ENCODE peak calls at places on chromosomes 3 and 15, in seven cellular contexts. P is HepG2, H is SK-N-SH, A is GM12878, Y is GM12892, L is K562, X is H1. N is an unnamed sample.

GRCh38 chr3:165206454-165207266 is 10.5 kb upstream of the SLITRK3 start:
- DNase-seq in P (peak), H (peak), A (no peak), Y (no peak), L (peak), X (no peak), N (no peak)

GRCh38 chr3:119990888-119991287 is 103.4 kb downstream of the GSK3B start:
- DNase-seq in P (no peak), H (no peak), A (no peak), Y (no peak), L (no peak), X (no peak), N (no peak)

GRCh38 chr3:102035118-102035517 is 185.8 kb downstream of the NFKBIZ start:
- DNase-seq in P (no peak), H (no peak), A (no peak), Y (no peak), L (no peak), X (no peak), N (no peak)

GRCh38 chr3:191217331-191217730 is 18.3 kb downstream of the OSTN start:
- DNase-seq in P (no peak), H (no peak), A (no peak), Y (no peak), L (no peak), X (no peak), N (no peak)

GRCh38 chr15:44545934-44546802 is 9.2 kb downstream of the EIF3J start:
- DNase-seq in P (no peak), H (peak), A (peak), Y (no peak), L (no peak), X (no peak), N (no peak)

GRCh38 chr15:34182942-34183341 is 27.0 kb downstream of the KATNBL1 start:
- DNase-seq in P (no peak), H (no peak), A (no peak), Y (no peak), L (no peak), X (no peak), N (no peak)

GRCh38 chr15:90638241-90638691 is 78.9 kb upstream of the BLM start:
- DNase-seq in P (no peak), H (peak), A (no peak), Y (no peak), L (no peak), X (no peak), N (no peak)

GRCh38 chr15:50247819-50248650 is 17.5 kb downstream of the HDC start:
- DNase-seq in P (no peak), H (no peak), A (no peak), Y (peak), L (no peak), X (no peak), N (peak)

GRCh38 chr3:16103472-16103871 is 71.0 kb upstream of the GALNT15 start:
- DNase-seq in P (peak), H (no peak), A (no peak), Y (no peak), L (no peak), X (no peak), N (no peak)

GRCh38 chr3:134911611-134912604 is 116.8 kb downstream of the EPHB1 start:
- DNase-seq in P (no peak), H (no peak), A (no peak), Y (no peak), L (no peak), X (no peak), N (no peak)

GRCh38 chr3:41239587-41239986 is 40.3 kb downstream of the CTNNB1 start:
- DNase-seq in P (no peak), H (no peak), A (no peak), Y (no peak), L (no peak), X (no peak), N (no peak)

GRCh38 chr3:79018671-79019136 is 749.1 kb downstream of the ROBO1 start:
- DNase-seq in P (peak), H (peak), A (no peak), Y (no peak), L (no peak), X (no peak), N (no peak)

GRCh38 chr3:183513046-183513706 is 42.3 kb downstream of the KLHL6 start:
- DNase-seq in P (no peak), H (no peak), A (no peak), Y (no peak), L (no peak), X (no peak), N (no peak)
- TF ChIP-seq TAF1 in P (no peak), H (no peak), A (no peak), Y (no peak), L (no peak), X (no peak), N (no peak)

GRCh38 chr3:138399766-138400165 is 34.6 kb upstream of the ESYT3 start:
- DNase-seq in P (peak), H (no peak), A (no peak), Y (no peak), L (no peak), X (no peak), N (no peak)

GRCh38 chr3:138400651-138401070 is 33.8 kb upstream of the ESYT3 start:
- DNase-seq in P (peak), H (no peak), A (no peak), Y (no peak), L (no peak), X (no peak), N (no peak)

GRCh38 chr3:138398791-138399575 is 35.4 kb upstream of the ESYT3 start:
- DNase-seq in P (peak), H (no peak), A (no peak), Y (no peak), L (no peak), X (no peak), N (no peak)

GRCh38 chr3:138404121-138404520 is 30.3 kb upstream of the ESYT3 start:
- DNase-seq in P (no peak), H (no peak), A (no peak), Y (no peak), L (no peak), X (no peak), N (no peak)

DNA sequence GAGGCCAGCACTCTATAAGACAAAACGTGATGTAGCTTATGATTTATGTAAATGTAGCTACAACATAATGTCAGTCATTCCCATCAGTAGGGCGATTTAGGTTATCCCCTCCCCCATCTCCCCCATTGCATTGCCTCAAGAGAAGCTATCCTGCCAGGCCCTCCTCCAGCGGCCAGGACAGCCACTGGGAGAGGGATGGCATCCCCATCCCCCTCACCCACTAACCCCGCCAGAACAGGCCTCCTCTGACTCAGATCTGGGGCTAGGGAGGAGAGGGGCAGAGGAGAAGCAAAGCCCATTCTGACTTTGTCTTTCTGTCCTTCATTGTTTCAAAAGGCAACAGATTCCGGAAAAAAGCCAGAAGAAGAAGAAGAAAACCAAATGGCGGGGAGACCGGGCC is 32.6 kb upstream of the ESYT3 start:
- DNase-seq in P (no peak), H (no peak), A (no peak), Y (no peak), L (no peak), X (no peak), N (no peak)
- TF ChIP-seq TAF1 in P (no peak), H (no peak), A (no peak), Y (no peak), L (no peak), X (no peak), N (no peak)

GRCh38 chr3:13145826-13146642 is 72.8 kb upstream of the IQSEC1 start:
- DNase-seq in P (no peak), H (no peak), A (no peak), Y (no peak), L (no peak), X (no peak), N (no peak)
- TF ChIP-seq TAF1 in P (no peak), H (no peak), A (no peak), Y (no peak), L (no peak), X (no peak), N (no peak)

DNA sequence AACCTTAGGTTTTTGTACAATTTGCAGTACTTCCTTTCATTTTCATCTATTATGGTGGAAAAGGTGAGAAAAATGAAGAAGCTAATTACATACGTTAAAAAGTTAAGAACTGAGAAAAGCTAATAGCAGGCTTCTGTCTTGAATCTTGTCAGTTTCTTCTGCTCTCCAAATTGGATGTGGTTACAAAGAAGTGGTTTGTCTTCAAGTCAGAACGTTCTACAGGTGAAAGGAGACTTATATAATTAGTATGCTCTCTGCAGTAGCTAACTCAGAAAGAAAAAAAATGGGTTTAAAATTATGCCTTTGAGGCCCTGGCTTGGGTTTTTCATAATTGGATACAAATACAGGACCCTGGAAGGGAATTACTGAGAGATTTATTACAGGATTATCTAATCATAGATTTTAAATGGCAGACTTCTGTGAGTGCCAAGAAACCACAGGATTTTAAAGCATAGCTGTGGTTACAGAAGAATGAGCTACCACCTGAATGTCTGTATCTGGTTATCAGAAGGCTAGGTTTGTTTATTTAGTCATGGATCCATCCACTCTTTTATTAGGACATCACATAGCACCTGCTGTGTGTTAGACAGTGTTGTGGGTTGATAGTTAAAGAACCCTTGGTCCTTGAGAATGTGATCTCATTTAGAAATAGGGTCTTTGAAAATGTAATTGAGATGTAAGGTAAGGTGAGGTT is 528.1 kb upstream of the MCTP2 start:
- DNase-seq in P (no peak), H (peak), A (no peak), Y (no peak), L (no peak), X (no peak), N (no peak)
- TF ChIP-seq TAF1 in P (no peak), H (no peak), A (no peak), Y (no peak), L (no peak), X (no peak), N (no peak)

GRCh38 chr3:184643442-184643841 is 68.4 kb downstream of the MAGEF1 start:
- DNase-seq in P (no peak), H (no peak), A (no peak), Y (no peak), L (peak), X (no peak), N (no peak)
- TF ChIP-seq TAF1 in P (no peak), H (no peak), A (no peak), Y (no peak), L (no peak), X (no peak), N (no peak)